ENCODE peak calls at places on chromosomes 13 and 19, in five cellular contexts. K is PC-9; R is lower lobe of right lung; W is psoas muscle; L is CD4-positive, alpha-beta T cell. A is an unnamed sample.

GRCh38 chr19:33266971-33267484 is 35.3 kb downstream of the CEBPA start:
- DNase-seq in W (no peak), L (no peak), K (no peak), R (no peak), A (no peak)

GRCh38 chr19:45076029-45076850 is at the start of gene ZNF296:
- DNase-seq in K (peak), L (peak), W (peak), R (peak), A (no peak)

GRCh38 chr19:15812059-15812722 is 3.3 kb downstream of the OR10H1 start:
- DNase-seq in K (peak), L (peak), W (no peak), R (no peak), A (no peak)

GRCh38 chr19:459724-460511 is 915 bp downstream of the SHC2 start:
- DNase-seq in W (peak), K (no peak), L (no peak), R (no peak), A (no peak)

GRCh38 chr19:31233288-31233687 is 115.9 kb downstream of the TSHZ3 start:
- DNase-seq in K (no peak), R (no peak), L (no peak), W (no peak), A (no peak)

GRCh38 chr19:8849232-8849631 is 17.1 kb downstream of the MBD3L1 start:
- DNase-seq in W (no peak), K (no peak), L (no peak), R (no peak), A (no peak)

GRCh38 chr13:29845440-29846056 is 4.9 kb downstream of the UBL3 start:
- DNase-seq in R (no peak), L (no peak), K (no peak), W (no peak), A (no peak)

GRCh38 chr19:7781157-7781556 is 18.1 kb downstream of the CLEC4M start:
- DNase-seq in W (no peak), R (no peak), L (no peak), K (no peak), A (no peak)

GRCh38 chr13:85379991-85380390 is 419.2 kb downstream of the SLITRK6 start:
- DNase-seq in R (no peak), K (no peak), L (no peak), W (no peak), A (no peak)

GRCh38 chr13:111999352-111999751 is 67.6 kb upstream of the SOX1 start:
- DNase-seq in L (no peak), R (no peak), W (no peak), K (no peak), A (no peak)

GRCh38 chr19:55095260-55096060 is 19.8 kb downstream of the EPS8L1 start:
- DNase-seq in R (no peak), K (peak), L (no peak), W (no peak), A (no peak)

GRCh38 chr13:23679214-23679613 is 109.0 kb downstream of the TNFRSF19 start:
- DNase-seq in R (no peak), W (no peak), L (no peak), K (no peak), A (no peak)

GRCh38 chr19:14248578-14249011 is 42.6 kb upstream of the ADGRL1 start:
- DNase-seq in W (no peak), K (no peak), L (peak), R (no peak), A (no peak)

GRCh38 chr13:46621133-46621532 is 68.2 kb downstream of the LRCH1 start:
- DNase-seq in K (no peak), L (no peak), R (no peak), W (no peak), A (no peak)

GRCh38 chr13:28347456-28348371 is 147.2 kb downstream of the FLT1 start:
- DNase-seq in K (no peak), L (no peak), R (no peak), W (no peak), A (no peak)

GRCh38 chr19:51508059-51508733 is 6.6 kb upstream of the SIGLEC12 start:
- DNase-seq in W (no peak), L (no peak), K (no peak), R (no peak), A (no peak)

GRCh38 chr19:49113762-49114629 is at the start of gene LIN7B:
- DNase-seq in R (peak), L (peak), W (peak), K (peak), A (no peak)

GRCh38 chr13:45316210-45316799 is 24.7 kb downstream of the TPT1 start:
- DNase-seq in W (no peak), R (no peak), K (no peak), L (no peak), A (no peak)

GRCh38 chr13:23899555-23899954 is 2.3 kb upstream of the C1QTNF9B start:
- DNase-seq in W (no peak), R (no peak), K (no peak), L (peak), A (no peak)

GRCh38 chr19:35994868-35995654 is at the start of gene SDHAF1:
- DNase-seq in R (peak), L (peak), W (peak), K (peak), A (peak)

GRCh38 chr13:99297330-99297729 is 9.9 kb downstream of the GPR183 start:
- DNase-seq in L (no peak), K (no peak), R (no peak), W (no peak), A (no peak)

GRCh38 chr13:99295488-99296252 is 11.5 kb downstream of the GPR183 start:
- DNase-seq in L (no peak), K (no peak), R (no peak), W (no peak), A (no peak)

GRCh38 chr13:99296270-99296865 is 10.8 kb downstream of the GPR183 start:
- DNase-seq in L (no peak), K (no peak), W (no peak), R (no peak), A (no peak)

GRCh38 chr13:99299545-99300341 is 7.5 kb downstream of the GPR183 start:
- DNase-seq in L (no peak), W (no peak), K (no peak), R (no peak), A (no peak)

DNA sequence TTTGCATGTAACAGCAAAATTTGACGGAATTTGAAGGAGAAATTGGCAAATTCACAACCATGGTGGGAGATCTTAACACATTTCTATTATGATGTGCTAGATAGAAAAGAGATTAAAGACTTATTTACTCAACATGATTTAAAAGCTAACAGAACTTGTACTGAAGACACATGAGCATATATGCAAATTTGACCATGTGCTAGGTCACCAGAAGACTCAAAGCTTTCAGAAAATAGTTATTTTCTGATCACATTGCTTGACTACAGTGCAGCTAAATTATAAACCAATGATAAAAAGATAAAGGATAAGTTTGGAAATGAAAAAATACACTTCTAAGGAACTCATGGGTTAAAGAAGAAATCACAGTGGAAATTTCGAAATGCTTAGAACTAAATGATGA is 9.1 kb downstream of the GPR183 start:
- DNase-seq in K (no peak), W (no peak), L (no peak), R (no peak), A (no peak)
- H3K27ac ChIP-seq in K (no peak), W (no peak), L (peak), R (no peak), A (no peak)

DNA sequence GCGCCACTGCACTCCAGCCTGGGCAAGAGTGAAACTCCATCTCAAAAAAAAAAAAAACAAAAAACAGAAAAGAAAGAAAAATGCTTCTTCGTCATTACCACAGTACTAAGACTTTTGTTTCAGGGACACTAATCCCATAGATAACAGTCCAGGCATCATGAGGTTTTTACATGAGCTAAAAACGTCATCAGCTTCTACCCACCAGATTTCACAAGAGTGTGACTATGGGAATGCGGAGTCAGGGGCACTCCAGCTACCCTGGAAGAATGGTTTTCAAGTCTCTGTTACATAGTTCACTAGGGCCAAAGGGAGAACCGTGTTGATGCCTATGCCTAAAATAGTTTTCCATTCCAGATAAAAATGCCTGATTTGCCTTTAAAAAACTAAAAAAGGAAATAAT is 33.2 kb downstream of the RAB20 start:
- DNase-seq in L (no peak), R (no peak), K (peak), W (no peak), A (no peak)
- H3K27ac ChIP-seq in L (no peak), R (peak), K (peak), W (peak), A (no peak)

GRCh38 chr19:3340340-3340739 is 26.0 kb upstream of the NFIC start:
- DNase-seq in W (no peak), L (no peak), K (no peak), R (no peak), A (no peak)
- H3K27ac ChIP-seq in W (no peak), L (no peak), K (no peak), R (no peak), A (no peak)

GRCh38 chr13:113203507-113204377 is 4.7 kb downstream of the PCID2 start:
- DNase-seq in L (no peak), K (peak), R (no peak), W (no peak), A (no peak)
- H3K27ac ChIP-seq in L (no peak), K (no peak), R (no peak), W (no peak), A (no peak)

GRCh38 chr13:50712469-50712868 is 131.0 kb downstream of the DLEU7 start:
- DNase-seq in W (no peak), L (no peak), R (no peak), K (no peak), A (no peak)

GRCh38 chr13:50715402-50716146 is 127.9 kb downstream of the DLEU7 start:
- DNase-seq in L (no peak), R (peak), K (no peak), W (peak), A (no peak)

GRCh38 chr13:50712882-50713281 is 130.6 kb downstream of the DLEU7 start:
- DNase-seq in L (no peak), R (no peak), W (no peak), K (no peak), A (no peak)

GRCh38 chr13:50713849-50714248 is 129.6 kb downstream of the DLEU7 start:
- DNase-seq in R (peak), K (no peak), L (no peak), W (no peak), A (no peak)

GRCh38 chr13:50714886-50715285 is 128.6 kb downstream of the DLEU7 start:
- DNase-seq in K (no peak), L (no peak), R (peak), W (no peak), A (no peak)
- H3K27ac ChIP-seq in K (no peak), L (no peak), R (peak), W (no peak), A (no peak)

DNA sequence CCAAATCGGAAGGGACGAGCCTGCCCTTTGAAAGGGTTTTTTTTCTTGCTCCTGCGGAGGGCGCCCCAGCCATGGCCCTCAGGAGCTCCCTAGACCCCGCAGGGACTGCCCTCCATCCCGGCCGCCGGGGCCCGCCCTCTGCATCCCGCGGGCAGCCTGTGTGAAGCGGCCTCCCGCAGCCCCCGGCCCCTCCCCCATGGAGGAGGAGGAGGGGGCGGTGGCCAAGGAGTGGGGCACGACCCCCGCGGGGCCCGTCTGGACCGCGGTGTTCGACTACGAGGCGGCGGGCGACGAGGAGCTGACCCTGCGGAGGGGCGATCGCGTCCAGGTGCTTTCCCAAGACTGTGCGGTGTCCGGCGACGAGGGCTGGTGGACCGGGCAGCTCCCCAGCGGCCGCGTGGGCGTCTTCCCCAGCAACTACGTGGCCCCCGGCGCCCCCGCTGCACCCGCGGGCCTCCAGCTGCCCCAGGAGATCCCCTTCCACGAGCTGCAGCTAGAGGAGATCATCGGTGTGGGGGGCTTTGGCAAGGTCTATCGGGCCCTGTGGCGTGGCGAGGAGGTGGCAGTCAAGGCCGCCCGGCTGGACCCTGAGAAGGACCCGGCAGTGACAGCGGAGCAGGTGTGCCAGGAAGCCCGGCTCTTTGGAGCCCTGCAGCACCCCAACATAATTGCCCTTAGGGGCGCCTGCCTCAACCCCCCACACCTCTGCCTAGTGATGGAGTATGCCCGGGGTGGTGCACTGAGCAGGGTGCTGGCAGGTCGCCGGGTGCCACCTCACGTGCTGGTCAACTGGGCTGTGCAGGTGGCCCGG is 815 bp downstream of the MAP3K10 start:
- DNase-seq in K (no peak), W (peak), R (peak), L (peak), A (no peak)
- H3K27ac ChIP-seq in K (no peak), W (peak), R (peak), L (no peak), A (no peak)

GRCh38 chr13:91349992-91350911 is 2.8 kb downstream of the MIR17HG start:
- DNase-seq in K (no peak), R (no peak), L (no peak), W (no peak), A (no peak)

GRCh38 chr13:91347212-91347995 is at the start of gene MIR17HG:
- DNase-seq in W (peak), R (peak), K (peak), L (peak), A (peak)

GRCh38 chr13:91347996-91348905 is 764 bp downstream of the MIR17HG start:
- DNase-seq in R (peak), L (peak), K (no peak), W (peak), A (no peak)

GRCh38 chr13:91346848-91347211 is 657 bp upstream of the MIR17HG start:
- DNase-seq in R (no peak), L (peak), W (no peak), K (no peak), A (no peak)

GRCh38 chr13:91348906-91349435 is 1.5 kb downstream of the MIR17HG start:
- DNase-seq in K (peak), W (peak), R (peak), L (peak), A (peak)
- H3K27ac ChIP-seq in K (peak), W (peak), R (peak), L (no peak), A (peak)

DNA sequence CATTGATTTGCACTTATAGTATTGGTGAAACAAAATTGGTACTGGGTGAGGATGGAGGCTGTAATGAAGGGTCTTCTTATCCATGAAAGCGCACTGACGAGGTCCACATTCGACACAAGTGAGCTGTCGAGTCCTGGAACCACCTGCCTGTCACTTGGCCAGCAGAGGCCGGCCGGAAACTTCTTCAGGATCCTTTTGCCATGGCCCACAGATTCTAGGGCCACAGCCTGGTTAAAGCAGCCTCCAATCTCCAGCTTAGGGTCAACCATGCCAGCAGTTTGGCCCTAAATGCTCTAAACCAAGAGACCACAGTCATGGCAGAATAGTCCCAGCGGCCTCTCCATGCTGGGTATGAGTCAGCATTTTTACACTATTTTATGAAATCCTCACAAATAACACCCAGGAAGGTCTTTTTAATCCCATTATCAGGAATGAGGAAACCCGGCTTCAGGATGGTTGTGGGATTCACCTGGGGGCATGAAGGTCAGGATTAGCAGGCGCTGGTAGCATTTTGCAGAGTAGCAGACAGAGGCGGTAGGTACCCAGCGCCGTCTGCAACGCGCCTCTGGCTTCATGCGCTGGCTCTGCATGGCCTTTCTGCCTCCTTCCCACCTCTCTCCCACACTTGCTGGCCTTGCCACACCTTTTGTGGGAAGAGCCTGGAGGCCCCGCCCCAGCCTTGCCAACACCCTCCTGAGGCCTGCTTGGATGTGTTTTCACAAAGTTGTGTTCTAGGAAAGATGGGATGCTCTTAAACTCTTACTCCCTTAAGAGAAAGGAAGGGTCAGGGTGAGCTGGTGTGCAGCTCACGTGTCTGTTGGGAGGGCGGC is 15.2 kb downstream of the GAS6 start:
- DNase-seq in K (no peak), R (no peak), W (peak), L (no peak), A (no peak)
- H3K27ac ChIP-seq in K (peak), R (no peak), W (peak), L (no peak), A (peak)

GRCh38 chr13:42990991-42991891 is 800 bp downstream of the EPSTI1 start:
- DNase-seq in K (no peak), L (no peak), R (no peak), W (no peak), A (no peak)
- H3K27ac ChIP-seq in K (no peak), L (peak), R (peak), W (peak), A (peak)

A was measured in epithelial cell of prostate.